ENCODE peak calls at places on chromosomes 3 and 15, in ten cellular contexts. W, Q, O, Y, F, C, V, S, T and M are unnamed samples.

GRCh38 chr15:57792729-57793449 is 86.4 kb downstream of the POLR2M start:
- DNase-seq in W (no peak), Q (no peak), O (no peak), Y (no peak), F (no peak), C (no peak), V (no peak), S (no peak), T (no peak), M (no peak)

GRCh38 chr3:75906555-75907112 is 121.3 kb upstream of the ZNF717 start:
- DNase-seq in W (no peak), Q (no peak), O (peak), Y (no peak), F (no peak), C (no peak), V (peak), S (no peak), T (peak), M (peak)

GRCh38 chr3:5262507-5262906 is 75.0 kb downstream of the EDEM1 start:
- DNase-seq in W (no peak), Q (no peak), O (no peak), Y (no peak), F (no peak), C (no peak), V (no peak), S (no peak), T (no peak), M (no peak)

GRCh38 chr3:4776980-4777581 is 202.2 kb upstream of the BHLHE40 start:
- DNase-seq in W (peak), Q (no peak), O (no peak), Y (no peak), F (no peak), C (no peak), V (no peak), S (peak), T (peak), M (peak)

GRCh38 chr15:94844533-94845390 is 613.4 kb downstream of the MCTP2 start:
- DNase-seq in W (no peak), Q (peak), O (peak), Y (peak), F (no peak), C (peak), V (no peak), S (no peak), T (no peak), M (no peak)

GRCh38 chr15:48325400-48325799 is 5.8 kb upstream of the DUT start:
- DNase-seq in W (no peak), Q (no peak), O (no peak), Y (no peak), F (no peak), C (no peak), V (no peak), S (no peak), T (no peak), M (no peak)

GRCh38 chr15:71049706-71050422 is 65.4 kb upstream of the THSD4 start:
- DNase-seq in W (no peak), Q (no peak), O (no peak), Y (no peak), F (no peak), C (no peak), V (no peak), S (peak), T (peak), M (no peak)

GRCh38 chr15:20295238-20295811 is 246.3 kb downstream of the GOLGA6L6 start:
- DNase-seq in W (no peak), Q (no peak), O (no peak), Y (no peak), F (no peak), C (peak), V (peak), S (no peak), T (no peak), M (no peak)

GRCh38 chr3:13650210-13651056 is 101.5 kb downstream of the FBLN2 start:
- DNase-seq in W (peak), Q (peak), O (peak), Y (peak), F (peak), C (peak), V (no peak), S (peak), T (no peak), M (peak)

GRCh38 chr3:194296448-194296831 is 54.7 kb downstream of the CPN2 start:
- DNase-seq in W (no peak), Q (no peak), O (peak), Y (peak), F (no peak), C (no peak), V (peak), S (peak), T (peak), M (no peak)

GRCh38 chr3:174417568-174417967 is 441.6 kb upstream of the NAALADL2 start:
- DNase-seq in W (no peak), Q (no peak), O (no peak), Y (no peak), F (no peak), C (no peak), V (no peak), S (no peak), T (no peak), M (no peak)

GRCh38 chr3:193982258-193982659 is 153.7 kb upstream of the HES1 start:
- DNase-seq in W (no peak), Q (peak), O (peak), Y (no peak), F (no peak), C (peak), V (peak), S (peak), T (peak), M (no peak)

GRCh38 chr15:26882112-26882511 is 15.2 kb downstream of the GABRA5 start:
- DNase-seq in W (no peak), Q (no peak), O (no peak), Y (no peak), F (no peak), C (no peak), V (no peak), S (no peak), T (no peak), M (no peak)

GRCh38 chr3:152069871-152070270 is 196.4 kb downstream of the SUCNR1 start:
- DNase-seq in W (no peak), Q (no peak), O (no peak), Y (no peak), F (no peak), C (no peak), V (no peak), S (peak), T (peak), M (no peak)

GRCh38 chr3:11140054-11140712 is 14.1 kb upstream of the HRH1 start:
- DNase-seq in W (peak), Q (no peak), O (peak), Y (no peak), F (no peak), C (peak), V (no peak), S (peak), T (no peak), M (no peak)

GRCh38 chr15:42523331-42523730 is 25.3 kb downstream of the LRRC57 start:
- DNase-seq in W (no peak), Q (no peak), O (no peak), Y (no peak), F (no peak), C (no peak), V (no peak), S (no peak), T (no peak), M (no peak)

GRCh38 chr3:53056442-53056841 is 10.6 kb upstream of the SFMBT1 start:
- DNase-seq in W (no peak), Q (no peak), O (no peak), Y (peak), F (no peak), C (no peak), V (no peak), S (no peak), T (no peak), M (no peak)

GRCh38 chr15:50210462-50211264 is 28.7 kb downstream of the SLC27A2 start:
- DNase-seq in W (no peak), Q (no peak), O (no peak), Y (peak), F (no peak), C (no peak), V (no peak), S (no peak), T (peak), M (no peak)

GRCh38 chr3:32421991-32422859 is 30.6 kb downstream of the CMTM7 start:
- DNase-seq in W (no peak), Q (peak), O (peak), Y (no peak), F (no peak), C (peak), V (peak), S (peak), T (peak), M (peak)

GRCh38 chr15:63151665-63152064 is 5.6 kb downstream of the RPS27L start:
- DNase-seq in W (no peak), Q (no peak), O (no peak), Y (no peak), F (no peak), C (no peak), V (no peak), S (no peak), T (no peak), M (no peak)

GRCh38 chr3:57018246-57018645 is 42.2 kb upstream of the SPATA12 start:
- DNase-seq in W (no peak), Q (no peak), O (no peak), Y (no peak), F (no peak), C (no peak), V (no peak), S (no peak), T (no peak), M (no peak)

GRCh38 chr3:104396974-104397669 is 969.6 kb upstream of the ALCAM start:
- DNase-seq in W (no peak), Q (no peak), O (peak), Y (no peak), F (no peak), C (no peak), V (no peak), S (peak), T (no peak), M (no peak)

GRCh38 chr3:51894939-51895338 is 8.2 kb downstream of the IQCF1 start:
- DNase-seq in W (no peak), Q (no peak), O (no peak), Y (no peak), F (no peak), C (no peak), V (no peak), S (no peak), T (no peak), M (no peak)

GRCh38 chr3:151305081-151305777 is 11.4 kb downstream of the GPR87 start:
- DNase-seq in W (no peak), Q (no peak), O (peak), Y (peak), F (peak), C (peak), V (peak), S (peak), T (peak), M (peak)

GRCh38 chr15:28891588-28891987 is 5.8 kb downstream of the APBA2 start:
- DNase-seq in W (no peak), Q (no peak), O (no peak), Y (no peak), F (no peak), C (no peak), V (no peak), S (no peak), T (no peak), M (no peak)

GRCh38 chr3:187708696-187709095 is 6.3 kb upstream of the RTP2 start:
- DNase-seq in W (no peak), Q (no peak), O (no peak), Y (no peak), F (no peak), C (no peak), V (no peak), S (no peak), T (no peak), M (no peak)

GRCh38 chr3:197306374-197307086 is 8.1 kb upstream of the DLG1 start:
- DNase-seq in W (no peak), Q (no peak), O (peak), Y (peak), F (no peak), C (no peak), V (no peak), S (peak), T (peak), M (peak)

GRCh38 chr3:56915969-56916586 is 114.3 kb upstream of the ARHGEF3 start:
- DNase-seq in W (peak), Q (peak), O (no peak), Y (no peak), F (peak), C (no peak), V (no peak), S (no peak), T (no peak), M (no peak)

GRCh38 chr15:23372284-23372683 is 17.7 kb downstream of the GOLGA8S start:
- DNase-seq in W (no peak), Q (no peak), O (peak), Y (no peak), F (no peak), C (no peak), V (no peak), S (no peak), T (no peak), M (no peak)

GRCh38 chr15:38818156-38818745 is 253.6 kb upstream of the RASGRP1 start:
- DNase-seq in W (no peak), Q (no peak), O (no peak), Y (no peak), F (no peak), C (no peak), V (no peak), S (no peak), T (no peak), M (no peak)

GRCh38 chr3:52231502-52232278 is 6.2 kb upstream of the TLR9 start:
- DNase-seq in W (peak), Q (peak), O (no peak), Y (no peak), F (peak), C (peak), V (peak), S (peak), T (no peak), M (no peak)

GRCh38 chr3:107643038-107643883 is 120.5 kb downstream of the BBX start:
- DNase-seq in W (no peak), Q (no peak), O (no peak), Y (no peak), F (peak), C (no peak), V (no peak), S (no peak), T (no peak), M (no peak)
- TF ChIP-seq CTCF in W (no peak), Q (no peak), O (peak), Y (peak), F (peak), C (no peak), V (peak), S (peak), T (peak), M (peak)

GRCh38 chr3:9473496-9473895 is 76.1 kb downstream of the SETD5 start:
- DNase-seq in W (no peak), Q (no peak), O (no peak), Y (no peak), F (no peak), C (no peak), V (no peak), S (no peak), T (no peak), M (no peak)
- TF ChIP-seq CTCF in W (no peak), Q (no peak), O (no peak), Y (no peak), F (no peak), C (no peak), V (no peak), S (no peak), T (no peak), M (no peak)

GRCh38 chr3:158642474-158643210 is 1.7 kb upstream of the GFM1 start:
- DNase-seq in W (no peak), Q (no peak), O (no peak), Y (no peak), F (no peak), C (peak), V (no peak), S (no peak), T (no peak), M (no peak)
- TF ChIP-seq CTCF in W (no peak), Q (no peak), O (no peak), Y (no peak), F (no peak), C (no peak), V (no peak), S (no peak), T (no peak), M (no peak)

GRCh38 chr15:91849180-91849579 is 4.3 kb upstream of the SLCO3A1 start:
- DNase-seq in W (no peak), Q (no peak), O (no peak), Y (no peak), F (no peak), C (no peak), V (no peak), S (no peak), T (no peak), M (no peak)

GRCh38 chr15:91852741-91853500 is 587 bp upstream of the SLCO3A1 start:
- DNase-seq in W (peak), Q (peak), O (peak), Y (peak), F (peak), C (peak), V (peak), S (peak), T (no peak), M (peak)

GRCh38 chr15:91853968-91854943 is 748 bp downstream of the SLCO3A1 start:
- DNase-seq in W (peak), Q (peak), O (peak), Y (no peak), F (peak), C (peak), V (no peak), S (no peak), T (no peak), M (no peak)

GRCh38 chr15:91853501-91853967 is at the start of gene SLCO3A1:
- DNase-seq in W (no peak), Q (peak), O (peak), Y (no peak), F (peak), C (peak), V (peak), S (peak), T (no peak), M (no peak)

GRCh38 chr15:91849749-91850161 is 3.8 kb upstream of the SLCO3A1 start:
- DNase-seq in W (no peak), Q (no peak), O (peak), Y (peak), F (peak), C (no peak), V (no peak), S (peak), T (no peak), M (peak)
- TF ChIP-seq CTCF in W (no peak), Q (peak), O (peak), Y (no peak), F (peak), C (peak), V (peak), S (peak), T (peak), M (peak)

DNA sequence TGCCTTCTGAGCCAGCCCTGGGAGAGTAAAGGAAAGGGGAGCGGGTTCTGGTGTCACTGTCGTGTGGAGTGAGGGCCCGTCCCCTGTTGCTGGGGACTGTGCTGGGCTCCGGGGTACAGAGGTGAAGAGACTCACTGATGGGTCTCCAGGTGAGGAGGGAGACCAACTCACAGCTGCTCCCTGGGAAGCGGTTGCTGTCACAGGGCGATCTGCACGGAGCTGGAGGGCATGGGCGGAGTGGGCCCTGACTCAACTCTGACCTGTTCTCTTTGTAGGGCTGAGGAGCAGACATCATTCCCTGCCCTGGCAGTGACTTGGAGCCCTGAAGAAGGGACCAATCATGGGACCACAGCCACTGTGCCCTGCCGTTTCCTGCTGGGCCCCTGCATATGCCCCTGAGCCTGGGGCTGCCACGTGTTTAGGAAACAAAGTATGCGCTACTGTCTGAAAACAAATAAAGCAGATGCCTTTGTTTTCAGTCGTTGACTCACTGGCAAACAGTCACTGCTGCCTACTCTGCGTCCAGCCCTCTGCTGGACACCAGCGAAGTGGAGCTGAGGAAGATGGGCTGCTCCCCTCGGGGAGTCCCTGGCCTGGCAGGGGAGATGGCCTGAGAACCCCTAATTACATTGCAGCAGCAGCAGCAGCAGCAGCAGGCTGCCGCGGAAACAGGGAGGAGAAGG is 22.9 kb upstream of the PLXNA1 start:
- DNase-seq in W (no peak), Q (no peak), O (peak), Y (peak), F (no peak), C (no peak), V (peak), S (peak), T (peak), M (peak)
- TF ChIP-seq CTCF in W (no peak), Q (peak), O (peak), Y (peak), F (no peak), C (no peak), V (peak), S (peak), T (peak), M (peak)

GRCh38 chr3:171867976-171868375 is 24.8 kb downstream of the TMEM212 start:
- DNase-seq in W (no peak), Q (no peak), O (no peak), Y (no peak), F (no peak), C (no peak), V (no peak), S (no peak), T (no peak), M (no peak)
- TF ChIP-seq CTCF in W (no peak), Q (peak), O (peak), Y (peak), F (peak), C (no peak), V (peak), S (peak), T (peak), M (peak)